ENCODE peak calls at places on chromosomes 13 and 19, in four cellular contexts. B, D, E and Q are unnamed samples.

GRCh38 chr19:58042709-58043340 is 9.0 kb downstream of the ZSCAN1 start:
- DNase-seq in E (no peak), D (no peak), B (no peak), Q (no peak)

GRCh38 chr13:22311734-22312404 is 641.0 kb downstream of the FGF9 start:
- DNase-seq in D (no peak), E (peak), B (no peak), Q (no peak)

GRCh38 chr19:38173324-38174041 is 50.5 kb downstream of the DPF1 start:
- DNase-seq in B (no peak), D (no peak), E (no peak), Q (no peak)

GRCh38 chr19:43774103-43774939 is 6.5 kb downstream of the KCNN4 start:
- DNase-seq in D (no peak), B (no peak), E (no peak), Q (no peak)

GRCh38 chr19:29841559-29842367 is 30.0 kb downstream of the CCNE1 start:
- DNase-seq in B (no peak), E (peak), D (no peak), Q (no peak)

GRCh38 chr13:99905224-99905623 is 66.3 kb downstream of the ZIC5 start:
- DNase-seq in B (no peak), D (no peak), E (no peak), Q (no peak)

GRCh38 chr13:32734511-32734910 is 148.3 kb downstream of the PDS5B start:
- DNase-seq in E (no peak), B (no peak), D (no peak), Q (no peak)

GRCh38 chr13:88729605-88730004 is 1058.4 kb downstream of the SLITRK5 start:
- DNase-seq in E (no peak), D (no peak), B (no peak), Q (no peak)

GRCh38 chr13:110424596-110425443 is 117.7 kb downstream of the COL4A2 start:
- DNase-seq in B (no peak), D (no peak), E (no peak), Q (no peak)

GRCh38 chr19:56639217-56639616 is 3.7 kb upstream of the SMIM17 start:
- DNase-seq in E (no peak), B (no peak), D (no peak), Q (no peak)

GRCh38 chr19:33063356-33064116 is 1.2 kb downstream of the RHPN2 start:
- DNase-seq in D (no peak), E (no peak), B (no peak), Q (peak)

GRCh38 chr19:44988896-44989563 is 12.2 kb upstream of the RELB start:
- DNase-seq in D (peak), E (peak), B (no peak), Q (peak)

GRCh38 chr19:15323496-15324235 is 8.7 kb downstream of the BRD4 start:
- DNase-seq in D (no peak), B (no peak), E (peak), Q (no peak)

GRCh38 chr19:46030861-46031550 is 8.2 kb upstream of the PGLYRP1 start:
- DNase-seq in D (no peak), B (no peak), E (peak), Q (no peak)

GRCh38 chr13:54124700-54125099 is 1096.1 kb downstream of the OLFM4 start:
- DNase-seq in D (no peak), E (no peak), B (no peak), Q (no peak)

GRCh38 chr19:14796021-14796420 is 17.7 kb upstream of the ADGRE2 start:
- DNase-seq in B (no peak), E (no peak), D (no peak), Q (no peak)

GRCh38 chr19:2166741-2167738 is 3.3 kb downstream of the DOT1L start:
- DNase-seq in D (no peak), E (peak), B (no peak), Q (no peak)

GRCh38 chr13:20142927-20143480 is 17.8 kb downstream of the GJA3 start:
- DNase-seq in D (no peak), B (no peak), E (no peak), Q (no peak)

GRCh38 chr13:75860935-75861334 is 224.8 kb downstream of the LMO7 start:
- DNase-seq in B (no peak), E (no peak), D (no peak), Q (no peak)

GRCh38 chr19:38547446-38547845 is 70.3 kb downstream of the MAP4K1 start:
- DNase-seq in D (no peak), E (no peak), B (no peak), Q (no peak)

GRCh38 chr13:48942131-48942530 is 33.6 kb upstream of the FNDC3A start:
- DNase-seq in D (no peak), E (no peak), B (no peak), Q (no peak)

GRCh38 chr19:24051516-24051915 is 35.5 kb upstream of the ZNF254 start:
- DNase-seq in B (no peak), E (no peak), D (no peak), Q (no peak)

GRCh38 chr13:83620535-83621220 is 261.6 kb downstream of the SLITRK1 start:
- DNase-seq in D (no peak), E (no peak), B (no peak), Q (no peak)

GRCh38 chr19:29623726-29624488 is 17.8 kb downstream of the POP4 start:
- DNase-seq in E (no peak), D (no peak), B (no peak), Q (no peak)

GRCh38 chr19:21751379-21751778 is 16.0 kb downstream of the ZNF100 start:
- DNase-seq in D (no peak), E (no peak), B (no peak), Q (no peak)

GRCh38 chr13:77810891-77811290 is 107.7 kb downstream of the EDNRB start:
- DNase-seq in E (no peak), D (no peak), B (no peak), Q (no peak)

GRCh38 chr13:46521921-46522691 is 30.9 kb upstream of the LRCH1 start:
- DNase-seq in B (no peak), D (no peak), E (no peak), Q (no peak)

GRCh38 chr19:41330946-41331678 is 21.1 kb downstream of the CCDC97 start:
- DNase-seq in D (no peak), B (no peak), E (no peak), Q (no peak)

GRCh38 chr19:45352062-45352461 is 11.5 kb downstream of the KLC3 start:
- DNase-seq in E (no peak), D (no peak), B (no peak), Q (peak)

GRCh38 chr13:97286317-97287046 is 64.3 kb downstream of the MBNL2 start:
- DNase-seq in E (no peak), D (no peak), B (no peak), Q (no peak)

GRCh38 chr13:101639711-101640110 is 187.2 kb downstream of the ITGBL1 start:
- DNase-seq in B (no peak), D (no peak), E (no peak), Q (no peak)

GRCh38 chr13:27599845-27600553 is 20.3 kb downstream of the LNX2 start:
- DNase-seq in B (no peak), D (no peak), E (no peak), Q (no peak)

GRCh38 chr13:113119166-113119821 is 3.3 kb upstream of the F10 start:
- DNase-seq in D (no peak), B (no peak), E (peak), Q (no peak)

GRCh38 chr19:10450853-10451609 is 30.7 kb downstream of the PDE4A start:
- DNase-seq in D (no peak), E (no peak), B (no peak), Q (peak)

GRCh38 chr19:4870025-4870700 is 2.7 kb upstream of the PLIN3 start:
- DNase-seq in B (peak), E (peak), D (no peak), Q (peak)

GRCh38 chr19:31334101-31334848 is 15.0 kb downstream of the TSHZ3 start:
- DNase-seq in D (no peak), E (no peak), B (no peak), Q (no peak)

GRCh38 chr13:44147222-44147621 is 226.4 kb upstream of the SERP2 start:
- DNase-seq in E (no peak), D (no peak), B (no peak), Q (no peak)

GRCh38 chr13:19957320-19958118 is 1.0 kb upstream of the ZMYM2 start:
- DNase-seq in B (no peak), D (peak), E (peak), Q (no peak)